ENCODE peak calls at places on chromosomes 5 and 9, in four cellular contexts. O is GM13976, S is tibial nerve, I is T follicular helper cell. C is an unnamed sample.

GRCh38 chr5:57276353-57276752 is 102.5 kb downstream of the GPBP1 start:
- DNase-seq in O (no peak), S (no peak), I (no peak), C (no peak)

GRCh38 chr9:76112151-76112550 is 221.7 kb downstream of the PCSK5 start:
- DNase-seq in O (no peak), S (no peak), I (no peak), C (no peak)

GRCh38 chr9:92650839-92651621 is 18.9 kb downstream of the IPPK start:
- DNase-seq in O (no peak), S (no peak), I (no peak), C (no peak)

GRCh38 chr5:61069150-61069549 is 93.1 kb downstream of the SMIM15 start:
- DNase-seq in O (no peak), S (no peak), I (no peak), C (no peak)

GRCh38 chr5:78779771-78780616 is 131.4 kb upstream of the LHFPL2 start:
- DNase-seq in O (no peak), S (no peak), I (no peak), C (peak)

GRCh38 chr9:37952731-37953130 is 48.8 kb upstream of the SLC25A51 start:
- DNase-seq in O (no peak), S (no peak), I (no peak), C (peak)

GRCh38 chr9:104269374-104269773 is 175.3 kb downstream of the SMC2 start:
- DNase-seq in O (no peak), S (no peak), I (no peak), C (no peak)

GRCh38 chr5:463952-464351 is 21.0 kb downstream of the EXOC3 start:
- DNase-seq in O (no peak), S (no peak), I (peak), C (no peak)

GRCh38 chr9:136847065-136847826 is 2.0 kb upstream of the PHPT1 start:
- DNase-seq in O (peak), S (peak), I (no peak), C (no peak)

GRCh38 chr5:10518352-10518751 is 45.5 kb upstream of the ANKRD33B start:
- DNase-seq in O (no peak), S (no peak), I (no peak), C (peak)

GRCh38 chr9:133258061-133259015 is 16.7 kb downstream of the ABO start:
- DNase-seq in O (no peak), S (no peak), I (no peak), C (no peak)

GRCh38 chr5:140261403-140262171 is 41.3 kb downstream of the PFDN1 start:
- DNase-seq in O (no peak), S (peak), I (no peak), C (peak)

GRCh38 chr5:44875661-44876250 is 67.0 kb downstream of the MRPS30 start:
- DNase-seq in O (peak), S (no peak), I (no peak), C (no peak)

GRCh38 chr5:160289721-160290120 is 22.6 kb downstream of the CCNJL start:
- DNase-seq in O (no peak), S (no peak), I (no peak), C (no peak)

C was measured in GM04504.